ENCODE peak calls at places on chromosomes 11 and 22, in eight cellular contexts. L is cardiac muscle cell, A is RWPE2, Z is spleen, Q is mammary epithelial cell, M is IMR-90, J is mesenchymal stem cell, I is dorsolateral prefrontal cortex. V is an unnamed sample.

GRCh38 chr22:41968601-41969000 is 642 bp upstream of the SEPTIN3 start:
- DNase-seq in M (peak), J (no peak), Q (no peak), L (no peak), A (no peak), I (no peak), Z (no peak), V (no peak)

GRCh38 chr11:77409046-77409445 is 64.8 kb downstream of the PAK1 start:
- DNase-seq in I (no peak), Z (no peak), L (no peak), A (no peak), Q (no peak), J (no peak), M (no peak), V (no peak)

GRCh38 chr11:12693485-12694181 is 19.4 kb downstream of the TEAD1 start:
- DNase-seq in M (peak), I (no peak), L (no peak), J (peak), Z (no peak), A (peak), Q (peak), V (peak)

GRCh38 chr11:133311230-133311629 is 221.1 kb downstream of the OPCML start:
- DNase-seq in I (no peak), Z (no peak), J (no peak), A (no peak), M (no peak), L (no peak), Q (no peak), V (no peak)

GRCh38 chr11:119783466-119784400 is 54.7 kb upstream of the NECTIN1 start:
- DNase-seq in J (no peak), I (no peak), A (no peak), M (no peak), Z (peak), L (no peak), Q (peak), V (no peak)

GRCh38 chr11:21771097-21771496 is 421.8 kb upstream of the ANO5 start:
- DNase-seq in I (no peak), M (no peak), Q (no peak), J (no peak), Z (no peak), L (no peak), A (no peak), V (peak)

GRCh38 chr11:10304495-10305261 is at the start of gene ADM:
- DNase-seq in A (peak), L (peak), I (peak), J (peak), Q (peak), Z (peak), M (peak), V (peak)

GRCh38 chr22:26671317-26672059 is 14.1 kb downstream of the MIAT start:
- DNase-seq in Q (peak), Z (peak), M (no peak), A (peak), J (no peak), I (no peak), L (no peak), V (peak)

GRCh38 chr11:69962152-69962551 is 116.0 kb upstream of the ANO1 start:
- DNase-seq in M (peak), L (no peak), I (no peak), J (peak), Q (peak), Z (no peak), A (no peak), V (no peak)

GRCh38 chr11:57460017-57460755 is at the start of gene RTN4RL2:
- DNase-seq in A (no peak), M (peak), Z (peak), J (peak), Q (peak), L (peak), I (peak), V (peak)

GRCh38 chr11:11970556-11970955 is 37.9 kb downstream of the DKK3 start:
- DNase-seq in A (no peak), Z (no peak), Q (no peak), J (no peak), M (no peak), L (no peak), I (no peak), V (no peak)

GRCh38 chr11:7442588-7443215 is 42.6 kb upstream of the OLFML1 start:
- DNase-seq in J (peak), I (peak), Q (peak), L (peak), Z (peak), A (no peak), M (peak), V (peak)

GRCh38 chr11:88292156-88292844 is 45.2 kb downstream of the CTSC start:
- DNase-seq in M (peak), J (no peak), A (no peak), Q (peak), L (peak), Z (no peak), I (no peak), V (peak)

GRCh38 chr11:47060807-47061206 is 115.9 kb downstream of the ARFGAP2 start:
- DNase-seq in Z (no peak), A (no peak), M (peak), I (no peak), Q (no peak), L (no peak), J (peak), V (no peak)

GRCh38 chr22:23007823-23008222 is 62.5 kb upstream of the GNAZ start:
- DNase-seq in I (no peak), M (no peak), A (no peak), L (no peak), Z (no peak), J (no peak), Q (no peak), V (no peak)

GRCh38 chr22:46614070-46614931 is 5.9 kb upstream of the GRAMD4 start:
- DNase-seq in Z (peak), M (no peak), I (no peak), L (no peak), A (no peak), Q (no peak), J (no peak), V (no peak)

GRCh38 chr11:1237128-1237580 is 14.3 kb downstream of the MUC5B start:
- DNase-seq in M (no peak), A (no peak), J (no peak), Z (peak), I (no peak), L (no peak), Q (no peak), V (no peak)

GRCh38 chr11:27699926-27700350 is 317 bp downstream of the BDNF start:
- DNase-seq in M (no peak), A (peak), I (no peak), L (no peak), Q (no peak), Z (no peak), J (no peak), V (peak)

GRCh38 chr11:1943576-1943975 is 3.6 kb upstream of the MRPL23 start:
- DNase-seq in Q (no peak), L (no peak), Z (peak), A (peak), M (no peak), I (no peak), J (no peak), V (no peak)

GRCh38 chr11:61923166-61924015 is 6.0 kb upstream of the RAB3IL1 start:
- DNase-seq in I (peak), Z (no peak), L (peak), M (peak), Q (no peak), A (no peak), J (peak), V (peak)

GRCh38 chr11:111845256-111846028 is 25.9 kb downstream of the ALG9 start:
- DNase-seq in I (no peak), Z (no peak), Q (no peak), J (peak), A (no peak), L (no peak), M (no peak), V (no peak)

GRCh38 chr11:124402326-124402922 is 3.6 kb upstream of the OR8B3 start:
- DNase-seq in Q (peak), A (peak), M (peak), L (peak), I (peak), J (peak), Z (no peak), V (peak)

GRCh38 chr11:62552465-62552782 is 5.8 kb upstream of the AHNAK start:
- DNase-seq in J (peak), L (no peak), Q (no peak), Z (no peak), I (no peak), A (no peak), M (peak), V (no peak)

GRCh38 chr11:296206-296975 is 2.9 kb downstream of the IFITM5 start:
- DNase-seq in L (no peak), Z (peak), M (no peak), I (peak), A (peak), J (no peak), Q (no peak), V (peak)

GRCh38 chr11:66341502-66342126 is 3.3 kb downstream of the BRMS1 start:
- DNase-seq in Z (peak), J (no peak), Q (no peak), L (no peak), I (peak), M (no peak), A (no peak), V (no peak)

GRCh38 chr22:37304595-37305343 is 22.5 kb downstream of the CYTH4 start:
- DNase-seq in I (no peak), L (no peak), A (no peak), Q (peak), M (peak), Z (no peak), J (peak), V (no peak)

GRCh38 chr22:37308385-37309200 is 26.3 kb downstream of the CYTH4 start:
- DNase-seq in I (no peak), J (no peak), M (no peak), Q (no peak), Z (no peak), A (no peak), L (no peak), V (no peak)

GRCh38 chr22:37303821-37304274 is 21.5 kb downstream of the CYTH4 start:
- DNase-seq in J (peak), L (no peak), M (peak), Z (no peak), I (peak), Q (peak), A (no peak), V (no peak)

GRCh38 chr22:37305873-37306272 is 23.6 kb downstream of the CYTH4 start:
- DNase-seq in J (no peak), A (no peak), M (no peak), I (no peak), Q (no peak), Z (no peak), L (no peak), V (no peak)

DNA sequence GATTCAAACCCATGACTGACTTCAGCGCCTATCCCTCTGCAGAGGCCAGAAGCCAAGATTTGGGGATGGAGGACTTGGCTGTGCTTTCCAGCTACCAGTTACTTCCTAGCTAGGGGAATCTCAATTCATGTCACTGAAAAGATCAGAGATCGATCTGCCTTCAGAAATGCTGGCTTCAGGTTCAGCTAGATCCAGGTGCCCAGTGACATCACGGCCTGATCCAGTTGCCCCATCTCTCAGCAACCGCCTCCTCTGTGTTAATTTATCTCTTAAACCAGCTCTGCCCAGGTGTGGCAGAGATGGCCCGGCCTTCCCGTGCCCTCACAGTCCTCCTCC is 24.2 kb downstream of the CYTH4 start:
- DNase-seq in L (no peak), Z (no peak), Q (no peak), J (no peak), I (no peak), M (no peak), A (no peak), V (no peak)
- H3K27ac ChIP-seq in L (no peak), Z (peak), Q (peak), J (peak), I (no peak), M (peak), A (peak), V (peak)

GRCh38 chr11:108597736-108598355 is 4.3 kb upstream of the EXPH5 start:
- DNase-seq in L (no peak), J (peak), A (no peak), I (no peak), Z (no peak), M (no peak), Q (no peak), V (no peak)
- H3K27ac ChIP-seq in L (no peak), J (no peak), A (no peak), I (no peak), Z (no peak), M (no peak), Q (no peak), V (no peak)

GRCh38 chr22:19565382-19565902 is 41.2 kb upstream of the CLDN5 start:
- DNase-seq in A (no peak), Q (no peak), J (no peak), L (no peak), M (no peak), Z (no peak), I (no peak), V (no peak)
- H3K27ac ChIP-seq in A (no peak), Q (no peak), J (no peak), L (no peak), M (no peak), Z (no peak), I (no peak), V (no peak)

GRCh38 chr11:71999813-72000590 is 1.3 kb downstream of the IL18BP start:
- DNase-seq in Z (no peak), I (no peak), L (no peak), J (no peak), M (no peak), A (no peak), Q (no peak), V (no peak)

GRCh38 chr11:72001255-72001654 is 2.5 kb downstream of the IL18BP start:
- DNase-seq in A (no peak), M (no peak), I (no peak), Q (no peak), L (no peak), Z (no peak), J (no peak), V (no peak)

GRCh38 chr11:72001834-72002591 is 3.3 kb downstream of the IL18BP start:
- DNase-seq in I (no peak), L (no peak), Z (no peak), A (no peak), M (no peak), Q (no peak), J (no peak), V (no peak)

GRCh38 chr11:71999360-71999759 is 651 bp downstream of the IL18BP start:
- DNase-seq in M (peak), I (no peak), Z (no peak), J (peak), A (no peak), Q (no peak), L (no peak), V (no peak)

DNA sequence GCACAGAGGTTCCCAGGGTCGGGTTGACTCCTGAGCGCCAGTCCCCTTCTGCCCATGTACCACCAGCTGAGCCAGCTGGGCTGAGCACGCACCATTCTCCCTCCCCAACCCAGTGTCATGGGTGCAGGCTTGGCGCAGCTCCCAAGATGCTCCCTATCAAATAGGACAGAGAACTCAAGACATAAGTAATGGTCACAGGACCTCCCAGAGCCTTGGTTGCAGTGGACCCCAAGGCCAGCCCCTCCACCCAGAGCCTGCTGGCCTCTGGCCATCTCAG is 1.8 kb downstream of the IL18BP start:
- DNase-seq in L (no peak), J (no peak), M (no peak), Z (no peak), I (no peak), Q (no peak), A (no peak), V (no peak)
- H3K27ac ChIP-seq in L (peak), J (no peak), M (no peak), Z (no peak), I (no peak), Q (no peak), A (no peak), V (no peak)

GRCh38 chr22:49948958-49949913 is 11.3 kb upstream of the PIM3 start:
- DNase-seq in J (no peak), I (no peak), L (no peak), Z (no peak), A (no peak), M (no peak), Q (peak), V (peak)
- H3K27ac ChIP-seq in J (no peak), I (no peak), L (no peak), Z (no peak), A (peak), M (no peak), Q (peak), V (peak)

GRCh38 chr22:37925311-37925710 is 19.2 kb downstream of the MICALL1 start:
- DNase-seq in J (no peak), I (no peak), Z (no peak), A (no peak), L (no peak), Q (no peak), M (no peak), V (no peak)
- H3K27ac ChIP-seq in J (no peak), I (peak), Z (no peak), A (no peak), L (no peak), Q (no peak), M (no peak), V (peak)

GRCh38 chr11:93717501-93717900 is 23.8 kb downstream of the TAF1D start:
- DNase-seq in I (no peak), L (no peak), Z (no peak), A (no peak), Q (no peak), M (no peak), J (no peak), V (no peak)
- H3K27ac ChIP-seq in I (no peak), L (no peak), Z (no peak), A (no peak), Q (no peak), M (no peak), J (no peak), V (no peak)

GRCh38 chr11:72624496-72625201 is 49.6 kb downstream of the PDE2A start:
- DNase-seq in M (no peak), I (no peak), J (peak), Z (peak), A (no peak), L (no peak), Q (no peak), V (no peak)
- H3K27ac ChIP-seq in M (no peak), I (no peak), J (no peak), Z (peak), A (no peak), L (no peak), Q (no peak), V (peak)

GRCh38 chr11:94815705-94816344 is 47.7 kb downstream of the AMOTL1 start:
- DNase-seq in L (no peak), M (no peak), I (no peak), Z (no peak), A (no peak), Q (peak), J (no peak), V (no peak)
- H3K27ac ChIP-seq in L (no peak), M (no peak), I (no peak), Z (no peak), A (no peak), Q (no peak), J (no peak), V (no peak)

V was measured in body of pancreas.